ENCODE peak calls at places on chromosome 1, in seven cellular contexts. F, A, R, J, Q, E and B are unnamed samples.

GRCh38 chr1:22870201-22870871 is 102.3 kb downstream of the LACTBL1 start:
- DNase-seq in J (no peak), Q (peak), A (no peak), R (peak), E (peak), F (no peak), B (peak)

GRCh38 chr1:204975568-204976235 is 67.3 kb upstream of the CNTN2 start:
- DNase-seq in F (peak), Q (no peak), J (peak), A (peak), E (peak), R (peak), B (peak)

GRCh38 chr1:162373541-162374375 is 2.9 kb downstream of the SPATA46 start:
- DNase-seq in Q (no peak), F (peak), A (peak), R (no peak), E (peak), J (peak), B (peak)

GRCh38 chr1:157124855-157125254 is 13.3 kb downstream of the ETV3 start:
- DNase-seq in R (no peak), E (no peak), A (no peak), F (no peak), J (no peak), Q (no peak), B (peak)

GRCh38 chr1:156476501-156477298 is 23.9 kb downstream of the MEF2D start:
- DNase-seq in R (peak), F (peak), A (peak), J (peak), E (peak), Q (no peak), B (no peak)

GRCh38 chr1:219347843-219348475 is 174.3 kb downstream of the LYPLAL1 start:
- DNase-seq in R (peak), F (no peak), E (no peak), A (no peak), Q (peak), J (no peak), B (no peak)

GRCh38 chr1:222702210-222702609 is 10.1 kb downstream of the AIDA start:
- DNase-seq in A (no peak), Q (no peak), F (no peak), J (no peak), E (no peak), R (no peak), B (no peak)

GRCh38 chr1:205961405-205961804 is 18.1 kb upstream of the SLC26A9 start:
- DNase-seq in A (no peak), R (peak), F (no peak), E (peak), Q (no peak), J (no peak), B (peak)

GRCh38 chr1:159058751-159059150 is 17.8 kb downstream of the AIM2 start:
- DNase-seq in A (no peak), Q (no peak), J (no peak), F (no peak), R (no peak), E (no peak), B (no peak)

GRCh38 chr1:212607206-212607923 is 1.2 kb upstream of the ATF3 start:
- DNase-seq in J (no peak), A (no peak), R (no peak), F (peak), Q (peak), E (no peak), B (peak)

GRCh38 chr1:31763671-31764306 is 351 bp downstream of the ADGRB2 start:
- DNase-seq in A (no peak), R (no peak), Q (no peak), E (no peak), F (no peak), J (no peak), B (no peak)

GRCh38 chr1:35463232-35463631 is 94.0 kb downstream of the KIAA0319L start:
- DNase-seq in Q (no peak), J (no peak), F (no peak), E (no peak), A (no peak), R (no peak), B (no peak)

GRCh38 chr1:46532498-46533178 is 18.8 kb downstream of the KNCN start:
- DNase-seq in R (peak), E (peak), Q (peak), A (no peak), J (peak), F (no peak), B (no peak)

GRCh38 chr1:244284641-244285156 is 167.0 kb downstream of the ADSS2 start:
- DNase-seq in J (no peak), E (no peak), Q (no peak), R (no peak), F (no peak), A (no peak), B (no peak)

GRCh38 chr1:231272880-231273279 is 31.9 kb downstream of the GNPAT start:
- DNase-seq in J (peak), R (no peak), Q (no peak), A (no peak), E (peak), F (no peak), B (peak)

GRCh38 chr1:53341961-53342707 is 14.3 kb upstream of the LRP8 start:
- DNase-seq in R (no peak), E (no peak), J (no peak), F (no peak), Q (no peak), A (no peak), B (no peak)

GRCh38 chr1:109687641-109688499 is at the start of gene GSTM1:
- DNase-seq in E (peak), J (no peak), Q (no peak), F (peak), A (peak), R (no peak), B (no peak)
- TF ChIP-seq CTCF in E (peak), J (no peak), Q (no peak), F (no peak), A (peak), R (no peak), B (no peak)

GRCh38 chr1:177921590-177921989 is 48.3 kb downstream of the SEC16B start:
- DNase-seq in J (no peak), A (no peak), Q (no peak), E (no peak), F (no peak), R (no peak), B (no peak)
- TF ChIP-seq CTCF in J (no peak), A (no peak), Q (no peak), E (no peak), F (no peak), R (no peak), B (no peak)

GRCh38 chr1:208475951-208476824 is 232.0 kb upstream of the PLXNA2 start:
- DNase-seq in E (no peak), J (peak), F (no peak), A (peak), R (peak), Q (no peak), B (no peak)
- TF ChIP-seq CTCF in E (no peak), J (peak), F (peak), A (peak), R (no peak), Q (no peak), B (peak)

GRCh38 chr1:27548136-27548853 is 55.6 kb downstream of the AHDC1 start:
- DNase-seq in E (no peak), J (no peak), Q (peak), R (no peak), A (no peak), F (no peak), B (no peak)

GRCh38 chr1:27545876-27546275 is 55.9 kb upstream of the WASF2 start:
- DNase-seq in Q (peak), A (no peak), E (no peak), F (no peak), J (no peak), R (no peak), B (no peak)

GRCh38 chr1:27549807-27550408 is 54.0 kb downstream of the AHDC1 start:
- DNase-seq in F (no peak), R (no peak), J (no peak), Q (peak), E (no peak), A (no peak), B (no peak)

GRCh38 chr1:27548858-27549719 is 54.9 kb downstream of the AHDC1 start:
- DNase-seq in A (no peak), J (no peak), E (no peak), Q (peak), R (no peak), F (no peak), B (no peak)

GRCh38 chr1:27547220-27548116 is 56.5 kb downstream of the AHDC1 start:
- DNase-seq in F (no peak), R (no peak), E (no peak), Q (peak), J (no peak), A (no peak), B (no peak)
- TF ChIP-seq CTCF in F (no peak), R (no peak), E (no peak), Q (no peak), J (peak), A (no peak), B (no peak)

DNA sequence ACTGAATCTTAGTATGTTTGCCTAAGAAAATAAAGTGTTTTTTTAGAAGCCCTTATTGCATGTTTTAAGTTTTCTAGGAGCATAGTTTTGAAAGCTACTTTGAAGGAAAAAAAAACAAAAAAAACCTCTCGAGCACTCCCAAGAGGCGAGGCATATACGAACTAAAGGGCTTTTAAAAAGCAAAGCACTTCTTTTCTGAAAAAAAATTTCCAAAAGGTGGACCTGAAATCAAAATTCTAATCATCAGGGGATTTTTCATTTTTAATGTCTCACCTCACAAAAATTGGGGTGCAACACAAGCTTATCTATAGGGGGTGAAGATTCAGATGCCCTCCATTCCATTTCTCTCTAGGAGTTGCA is 594 bp downstream of the GLMN start:
- DNase-seq in J (peak), Q (no peak), E (no peak), A (no peak), R (peak), F (no peak), B (no peak)
- TF ChIP-seq CTCF in J (peak), Q (no peak), E (peak), A (no peak), R (peak), F (no peak), B (peak)

GRCh38 chr1:60088620-60089155 is 15.1 kb upstream of the C1orf87 start:
- DNase-seq in R (peak), A (no peak), F (no peak), E (peak), J (peak), Q (no peak), B (no peak)
- TF ChIP-seq CTCF in R (peak), A (peak), F (no peak), E (peak), J (peak), Q (no peak), B (no peak)

GRCh38 chr1:59432531-59433439 is 135.9 kb downstream of the FGGY start:
- DNase-seq in J (no peak), F (no peak), R (no peak), Q (no peak), A (no peak), E (no peak), B (no peak)

GRCh38 chr1:59434336-59434735 is 137.4 kb downstream of the FGGY start:
- DNase-seq in Q (no peak), A (no peak), F (no peak), E (no peak), R (peak), J (no peak), B (peak)

GRCh38 chr1:59429651-59430050 is 132.8 kb downstream of the FGGY start:
- DNase-seq in R (no peak), A (no peak), F (no peak), J (no peak), Q (no peak), E (no peak), B (no peak)

GRCh38 chr1:59433440-59433813 is 136.5 kb downstream of the FGGY start:
- DNase-seq in F (no peak), R (peak), Q (no peak), J (no peak), A (peak), E (no peak), B (no peak)

GRCh38 chr1:59431566-59432294 is 134.8 kb downstream of the FGGY start:
- DNase-seq in F (peak), J (peak), R (peak), E (no peak), Q (no peak), A (no peak), B (peak)
- TF ChIP-seq CTCF in F (no peak), J (no peak), R (peak), E (no peak), Q (no peak), A (no peak), B (no peak)